ENCODE peak calls at places on chromosomes 3 and 15, in four cellular contexts. Q, P, X and A are unnamed samples.

GRCh38 chr15:35566991-35567390 is 21.0 kb upstream of the DPH6 start:
- DNase-seq in X (no peak), Q (no peak), P (no peak), A (no peak)

GRCh38 chr3:148998715-148999413 is 7.5 kb downstream of the GYG1 start:
- DNase-seq in P (no peak), X (no peak), Q (no peak), A (no peak)

GRCh38 chr3:7562892-7563291 is 702.0 kb downstream of the GRM7 start:
- DNase-seq in X (no peak), Q (peak; percentile 5), P (no peak), A (no peak)

GRCh38 chr3:188164248-188164687 is 10.3 kb downstream of the LPP start:
- DNase-seq in X (no peak), Q (no peak), P (no peak), A (no peak)

GRCh38 chr3:188788621-188789081 is 383.1 kb upstream of the TPRG1 start:
- DNase-seq in X (peak; percentile 5), P (no peak), Q (no peak), A (peak; percentile 12)

GRCh38 chr3:195758721-195759353 is 38.1 kb downstream of the MUC20 start:
- DNase-seq in X (no peak), Q (no peak), P (no peak), A (no peak)

GRCh38 chr15:69478259-69478687 is 25.7 kb downstream of the RPLP1 start:
- DNase-seq in P (peak; percentile 62), Q (no peak), X (peak; percentile 41), A (peak; percentile 59)

GRCh38 chr3:71244153-71245051 is 339.1 kb downstream of the FOXP1 start:
- DNase-seq in X (no peak), Q (no peak), P (no peak), A (no peak)

GRCh38 chr15:44308415-44308814 is 19.9 kb downstream of the GOLM2 start:
- DNase-seq in Q (no peak), P (peak; percentile 51), X (no peak), A (peak; percentile 44)

GRCh38 chr3:23236890-23237289 is 33.8 kb downstream of the UBE2E2 start:
- DNase-seq in Q (no peak), P (no peak), X (no peak), A (no peak)

GRCh38 chr3:62589078-62589477 is 215.7 kb upstream of the FEZF2 start:
- DNase-seq in Q (no peak), X (no peak), P (no peak), A (no peak)

GRCh38 chr3:38374221-38374620 is 27.6 kb downstream of the XYLB start:
- DNase-seq in X (peak; percentile 6), Q (no peak), P (no peak), A (no peak)

GRCh38 chr3:100710355-100711198 is 1.3 kb downstream of the TFG start:
- DNase-seq in X (peak; percentile 6), Q (no peak), P (peak; percentile 70), A (peak; percentile 73)

GRCh38 chr3:31968391-31968926 is 12.6 kb downstream of the OSBPL10 start:
- DNase-seq in Q (no peak), P (no peak), X (no peak), A (no peak)

GRCh38 chr3:191282262-191283215 is 46.7 kb upstream of the CCDC50 start:
- DNase-seq in P (no peak), Q (no peak), X (no peak), A (no peak)

DNA sequence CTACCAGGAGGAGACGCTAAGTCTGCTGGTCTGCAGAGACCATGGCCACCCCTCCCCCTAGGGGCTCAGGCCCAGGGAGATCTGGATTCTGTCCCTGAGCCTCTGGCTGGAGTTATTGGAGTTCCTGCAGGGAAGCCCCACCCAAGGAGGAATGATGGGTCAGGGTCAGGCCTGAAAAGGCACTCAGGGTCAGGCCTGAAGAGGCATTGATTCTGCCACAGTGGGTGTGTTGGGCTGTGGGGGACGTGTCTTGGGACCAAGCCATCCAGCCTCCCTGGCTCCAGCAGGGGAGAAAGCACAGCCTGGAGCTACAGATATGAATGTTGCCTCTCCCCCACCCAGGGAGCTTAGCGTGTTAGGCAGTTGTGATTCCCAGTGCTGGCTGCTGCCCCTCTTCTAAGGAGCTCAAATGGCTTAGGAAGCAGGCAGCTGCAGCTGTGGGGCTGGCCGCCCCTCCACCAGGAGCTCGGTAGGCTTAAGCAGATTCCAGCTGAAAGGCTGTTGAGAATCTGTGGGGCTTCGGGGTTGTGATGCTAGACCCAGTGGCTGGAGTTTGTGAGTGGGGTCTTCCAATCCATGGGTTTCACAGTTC is 176.7 kb downstream of the CHL1 start:
- DNase-seq in P (no peak), X (no peak), Q (no peak), A (no peak)
- TF ChIP-seq CTCF in P (no peak), X (no peak), Q (no peak), A (no peak)

DNA sequence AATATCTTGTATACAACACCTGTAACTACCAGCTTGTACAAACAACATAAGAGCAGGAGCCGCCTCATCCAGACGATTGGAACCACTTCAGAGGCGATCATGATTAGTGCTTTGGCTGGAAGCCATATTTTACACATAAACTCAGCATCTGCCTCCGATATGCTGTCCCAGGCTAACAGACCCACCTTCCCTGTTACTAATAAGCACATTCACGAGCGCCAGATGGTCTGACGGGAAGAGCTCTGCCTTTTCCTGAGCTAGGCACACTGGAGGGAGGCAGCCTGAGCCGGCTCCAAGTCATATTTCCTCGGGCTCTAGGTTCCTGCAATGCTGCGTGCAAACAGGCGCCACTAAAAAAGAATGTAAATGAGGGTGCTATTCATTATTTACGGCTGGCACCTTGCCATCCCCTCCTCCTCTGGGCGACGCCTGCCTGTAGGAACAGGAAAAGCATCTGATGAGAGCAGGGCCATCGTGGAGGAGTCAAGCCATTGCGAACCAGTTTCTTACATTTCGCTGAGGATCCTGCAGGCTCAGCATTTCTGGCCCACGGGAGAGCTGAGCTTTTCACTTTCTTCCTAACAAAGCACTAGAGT is 98.2 kb downstream of the ANXA2 start:
- DNase-seq in Q (peak; percentile 23), X (no peak), P (no peak), A (no peak)
- TF ChIP-seq CTCF in Q (no peak), X (no peak), P (no peak), A (no peak)

DNA sequence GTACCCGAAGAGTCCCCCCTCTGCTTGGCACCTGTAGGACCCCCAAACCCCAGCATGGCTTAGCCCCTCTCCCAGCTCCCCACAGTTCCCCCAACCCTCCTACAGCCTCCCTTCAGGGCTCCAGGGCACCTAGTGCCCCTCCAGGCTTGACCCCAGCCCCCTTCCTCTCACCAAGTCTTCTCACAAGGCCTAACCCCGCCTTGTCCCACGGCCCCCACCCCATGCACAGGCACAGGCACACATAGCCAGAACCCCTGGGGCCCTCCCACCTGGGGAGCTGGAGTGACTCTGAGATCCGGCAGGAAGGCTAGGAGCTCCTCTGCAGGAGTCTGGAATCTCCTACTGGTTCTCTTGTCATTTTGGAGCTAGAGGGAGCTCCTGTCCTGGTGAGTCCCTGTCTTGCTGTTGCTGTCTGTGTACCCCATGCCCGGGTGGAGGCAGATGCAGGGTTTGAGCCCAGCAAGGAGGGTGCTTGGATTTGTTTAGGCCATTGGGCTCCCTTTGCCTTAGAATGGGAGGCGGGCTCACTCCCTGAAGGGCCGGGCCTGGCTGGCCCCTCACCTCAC is 39.6 kb downstream of the KLF13 start:
- DNase-seq in P (no peak), Q (no peak), X (no peak), A (no peak)
- TF ChIP-seq CTCF in P (no peak), Q (peak; percentile 2), X (peak; percentile 8), A (no peak)

GRCh38 chr3:168951884-168952283 is 711.6 kb downstream of the MECOM start:
- DNase-seq in X (no peak), Q (no peak), P (no peak), A (no peak)
- TF ChIP-seq CTCF in X (no peak), Q (peak; percentile 17), P (no peak), A (no peak)

GRCh38 chr3:20108869-20109268 is 68.6 kb downstream of the KAT2B start:
- DNase-seq in X (no peak), P (no peak), Q (no peak), A (no peak)

GRCh38 chr3:20103731-20104130 is 63.5 kb downstream of the KAT2B start:
- DNase-seq in X (no peak), Q (no peak), P (no peak), A (no peak)

GRCh38 chr3:20107722-20108121 is 67.5 kb downstream of the KAT2B start:
- DNase-seq in P (no peak), X (no peak), Q (no peak), A (no peak)

GRCh38 chr3:20104167-20104661 is 64.0 kb downstream of the KAT2B start:
- DNase-seq in P (peak; percentile 15), Q (no peak), X (no peak), A (peak; percentile 15)

GRCh38 chr3:20105513-20106280 is 65.5 kb downstream of the KAT2B start:
- DNase-seq in X (no peak), Q (no peak), P (no peak), A (no peak)
- TF ChIP-seq CTCF in X (no peak), Q (no peak), P (no peak), A (no peak)

GRCh38 chr3:184360834-184361531 is 422 bp downstream of the CLCN2 start:
- DNase-seq in X (no peak), Q (no peak), P (no peak), A (no peak)

GRCh38 chr3:184361532-184361931 is at the start of the genes CLCN2 and POLR2H:
- DNase-seq in X (peak; percentile 18), Q (no peak), P (peak; percentile 87), A (peak; percentile 83)

GRCh38 chr3:184360070-184360833 is 1.2 kb downstream of the CLCN2 start:
- DNase-seq in Q (no peak), X (no peak), P (no peak), A (no peak)

GRCh38 chr3:184361932-184362667 is 590 bp downstream of the POLR2H start:
- DNase-seq in X (peak; percentile 21), P (peak; percentile 72), Q (no peak), A (peak; percentile 70)

GRCh38 chr3:184362668-184363540 is 1.4 kb downstream of the POLR2H start:
- DNase-seq in Q (peak; percentile 79), P (peak; percentile 98), X (peak; percentile 93), A (peak; percentile 98)
- TF ChIP-seq CTCF in Q (peak; percentile 57), P (peak; percentile 38), X (peak; percentile 13), A (peak; percentile 77)